ENCODE peak calls at places on chromosome 17, in seven cellular contexts. One of them, this sample, is unnamed.
A peak's percentile ranks its signal among the peaks of the same experiment; 100 is the strongest.

GRCh38 chr17:82317394-82318168 is at the start of gene CD7:
- DNase-seq in effector memory CD8-positive, alpha-beta T cell: peak; percentile 58
- DNase-seq in HCEC 1CT: no peak
- DNase-seq in neural progenitor cell: no peak
- DNase-seq in hippocampal formation: no peak
- DNase-seq in cardiac muscle cell: no peak
- DNase-seq in heart right ventricle: peak; percentile 8
- DNase-seq in this sample: no peak

GRCh38 chr17:48825446-48826381 is 5.1 kb upstream of the CALCOCO2 start:
- DNase-seq in effector memory CD8-positive, alpha-beta T cell: no peak
- DNase-seq in heart right ventricle: no peak
- DNase-seq in HCEC 1CT: no peak
- DNase-seq in hippocampal formation: no peak
- DNase-seq in neural progenitor cell: no peak
- DNase-seq in cardiac muscle cell: no peak
- DNase-seq in this sample: no peak

GRCh38 chr17:22202702-22203101 is 510.4 kb downstream of the KCNJ18 start:
- DNase-seq in HCEC 1CT: no peak
- DNase-seq in cardiac muscle cell: no peak
- DNase-seq in hippocampal formation: no peak
- DNase-seq in neural progenitor cell: no peak
- DNase-seq in effector memory CD8-positive, alpha-beta T cell: no peak
- DNase-seq in heart right ventricle: no peak
- DNase-seq in this sample: no peak

GRCh38 chr17:27398691-27399090 is 57.6 kb upstream of the KSR1 start:
- DNase-seq in hippocampal formation: no peak
- DNase-seq in effector memory CD8-positive, alpha-beta T cell: no peak
- DNase-seq in heart right ventricle: no peak
- DNase-seq in cardiac muscle cell: no peak
- DNase-seq in neural progenitor cell: no peak
- DNase-seq in HCEC 1CT: no peak
- DNase-seq in this sample: no peak

GRCh38 chr17:8056232-8056975 is 17.5 kb downstream of the ALOX15B start:
- DNase-seq in HCEC 1CT: peak; percentile 75
- DNase-seq in effector memory CD8-positive, alpha-beta T cell: peak; percentile 23
- DNase-seq in neural progenitor cell: no peak
- DNase-seq in heart right ventricle: no peak
- DNase-seq in hippocampal formation: peak; percentile 42
- DNase-seq in cardiac muscle cell: peak; percentile 95
- DNase-seq in this sample: no peak

GRCh38 chr17:47775181-47775580 is 42.1 kb downstream of the TBX21 start:
- DNase-seq in hippocampal formation: no peak
- DNase-seq in neural progenitor cell: no peak
- DNase-seq in heart right ventricle: no peak
- DNase-seq in effector memory CD8-positive, alpha-beta T cell: no peak
- DNase-seq in HCEC 1CT: peak; percentile 10
- DNase-seq in cardiac muscle cell: no peak
- DNase-seq in this sample: no peak

GRCh38 chr17:18920911-18921441 is 31.0 kb upstream of the SLC5A10 start:
- DNase-seq in cardiac muscle cell: peak; percentile 2
- DNase-seq in hippocampal formation: no peak
- DNase-seq in effector memory CD8-positive, alpha-beta T cell: no peak
- DNase-seq in HCEC 1CT: peak; percentile 57
- DNase-seq in heart right ventricle: no peak
- DNase-seq in neural progenitor cell: no peak
- DNase-seq in this sample: peak; percentile 47

GRCh38 chr17:75300280-75300679 is 11.0 kb upstream of the SLC25A19 start:
- DNase-seq in neural progenitor cell: no peak
- DNase-seq in effector memory CD8-positive, alpha-beta T cell: no peak
- DNase-seq in hippocampal formation: no peak
- DNase-seq in HCEC 1CT: no peak
- DNase-seq in cardiac muscle cell: no peak
- DNase-seq in heart right ventricle: no peak
- DNase-seq in this sample: no peak

GRCh38 chr17:3796822-3797170 is 4.2 kb downstream of the ITGAE start:
- DNase-seq in cardiac muscle cell: no peak
- DNase-seq in heart right ventricle: no peak
- DNase-seq in hippocampal formation: no peak
- DNase-seq in neural progenitor cell: no peak
- DNase-seq in HCEC 1CT: no peak
- DNase-seq in effector memory CD8-positive, alpha-beta T cell: no peak
- DNase-seq in this sample: no peak

GRCh38 chr17:45639297-45639849 is 144.7 kb upstream of the CRHR1 start:
- DNase-seq in hippocampal formation: no peak
- DNase-seq in neural progenitor cell: no peak
- DNase-seq in heart right ventricle: no peak
- DNase-seq in HCEC 1CT: no peak
- DNase-seq in cardiac muscle cell: no peak
- DNase-seq in effector memory CD8-positive, alpha-beta T cell: no peak
- DNase-seq in this sample: peak; percentile 4

GRCh38 chr17:27457731-27458523 is 1.7 kb downstream of the KSR1 start:
- DNase-seq in heart right ventricle: no peak
- DNase-seq in hippocampal formation: peak; percentile 12
- DNase-seq in effector memory CD8-positive, alpha-beta T cell: no peak
- DNase-seq in cardiac muscle cell: peak; percentile 50
- DNase-seq in HCEC 1CT: no peak
- DNase-seq in neural progenitor cell: peak; percentile 70
- DNase-seq in this sample: peak; percentile 38

GRCh38 chr17:47998044-47998443 is 27.1 kb downstream of the CDK5RAP3 start:
- DNase-seq in cardiac muscle cell: no peak
- DNase-seq in heart right ventricle: no peak
- DNase-seq in effector memory CD8-positive, alpha-beta T cell: no peak
- DNase-seq in neural progenitor cell: no peak
- DNase-seq in hippocampal formation: no peak
- DNase-seq in HCEC 1CT: no peak
- DNase-seq in this sample: no peak

GRCh38 chr17:7775058-7775457 is 57.5 kb downstream of the DNAH2 start:
- DNase-seq in effector memory CD8-positive, alpha-beta T cell: no peak
- DNase-seq in neural progenitor cell: no peak
- DNase-seq in heart right ventricle: no peak
- DNase-seq in HCEC 1CT: no peak
- DNase-seq in cardiac muscle cell: no peak
- DNase-seq in hippocampal formation: no peak
- DNase-seq in this sample: no peak

GRCh38 chr17:72713701-72714100 is 378.8 kb downstream of the SLC39A11 start:
- DNase-seq in cardiac muscle cell: no peak
- DNase-seq in effector memory CD8-positive, alpha-beta T cell: no peak
- DNase-seq in hippocampal formation: no peak
- DNase-seq in HCEC 1CT: no peak
- DNase-seq in neural progenitor cell: no peak
- DNase-seq in heart right ventricle: no peak
- DNase-seq in this sample: no peak

GRCh38 chr17:61383689-61384201 is 15.9 kb upstream of the TBX2 start:
- DNase-seq in HCEC 1CT: no peak
- DNase-seq in cardiac muscle cell: no peak
- DNase-seq in hippocampal formation: no peak
- DNase-seq in effector memory CD8-positive, alpha-beta T cell: no peak
- DNase-seq in neural progenitor cell: no peak
- DNase-seq in heart right ventricle: no peak
- DNase-seq in this sample: peak; percentile 76

GRCh38 chr17:76080207-76080933 is 1.4 kb downstream of the ZACN start:
- DNase-seq in hippocampal formation: no peak
- DNase-seq in cardiac muscle cell: no peak
- DNase-seq in heart right ventricle: no peak
- DNase-seq in HCEC 1CT: no peak
- DNase-seq in neural progenitor cell: peak; percentile 46
- DNase-seq in effector memory CD8-positive, alpha-beta T cell: no peak
- DNase-seq in this sample: peak; percentile 28

GRCh38 chr17:1078831-1079561 is 82.1 kb downstream of the TIMM22 start:
- DNase-seq in heart right ventricle: peak; percentile 61
- DNase-seq in neural progenitor cell: peak; percentile 57
- DNase-seq in hippocampal formation: no peak
- DNase-seq in HCEC 1CT: no peak
- DNase-seq in effector memory CD8-positive, alpha-beta T cell: no peak
- DNase-seq in cardiac muscle cell: no peak
- DNase-seq in this sample: no peak

GRCh38 chr17:789160-789840 is 7.1 kb downstream of the MRM3 start:
- DNase-seq in effector memory CD8-positive, alpha-beta T cell: no peak
- DNase-seq in HCEC 1CT: no peak
- DNase-seq in heart right ventricle: no peak
- DNase-seq in neural progenitor cell: no peak
- DNase-seq in cardiac muscle cell: no peak
- DNase-seq in hippocampal formation: no peak
- DNase-seq in this sample: no peak

GRCh38 chr17:33014751-33015150 is 23.1 kb downstream of the SPACA3 start:
- DNase-seq in heart right ventricle: no peak
- DNase-seq in neural progenitor cell: no peak
- DNase-seq in hippocampal formation: no peak
- DNase-seq in HCEC 1CT: no peak
- DNase-seq in cardiac muscle cell: peak; percentile 21
- DNase-seq in effector memory CD8-positive, alpha-beta T cell: no peak
- DNase-seq in this sample: no peak

GRCh38 chr17:2837147-2837561 is 40.9 kb downstream of the RAP1GAP2 start:
- DNase-seq in effector memory CD8-positive, alpha-beta T cell: peak; percentile 27
- DNase-seq in hippocampal formation: no peak
- DNase-seq in heart right ventricle: no peak
- DNase-seq in neural progenitor cell: no peak
- DNase-seq in cardiac muscle cell: no peak
- DNase-seq in HCEC 1CT: no peak
- DNase-seq in this sample: no peak

This sample was measured in foreskin fibroblast.